ENCODE peak calls at places on chromosome 19, in ten cellular contexts. K is NCI-H1417; Q is fibroblast of pulmonary artery; T is stomach; N is RPMI8226; D is stimulated activated CD4-positive, alpha-beta T cell treated with anti-CD3 and anti-CD28 coated beads, TNF-alpha, amount 100 ng/mL, for 4 hours; S is left ventricle myocardium inferior; X is NCI-H345; B is COLO829; F is NCI-H526 treated with DMSO at 0.1 percent for 48 hours. R is an unnamed sample.

GRCh38 chr19:50384685-50385535 is 763 bp downstream of the POLD1 start:
- DNase-seq in K (no peak), Q (peak; percentile 18), T (no peak), N (no peak), D (no peak), S (no peak), X (no peak), B (no peak), F (peak; percentile 46), R (peak; percentile 18)

GRCh38 chr19:5641171-5641570 is 18.3 kb downstream of the SAFB start:
- DNase-seq in K (no peak), Q (no peak), T (no peak), N (no peak), D (no peak), S (no peak), X (no peak), B (no peak), F (no peak), R (no peak)

GRCh38 chr19:33214621-33215020 is 11.0 kb downstream of the SLC7A10 start:
- DNase-seq in K (peak; percentile 63), Q (peak; percentile 42), T (no peak), N (peak; percentile 20), D (no peak), S (no peak), X (peak; percentile 46), B (no peak), F (peak; percentile 43), R (no peak)

GRCh38 chr19:41997121-41997850 is 3.3 kb upstream of the ATP1A3 start:
- DNase-seq in K (peak; percentile 54), Q (peak; percentile 48), T (peak; percentile 43), N (peak; percentile 52), D (no peak), S (peak; percentile 47), X (no peak), B (peak; percentile 59), F (no peak), R (peak; percentile 93)

GRCh38 chr19:44653977-44654784 is 10.5 kb downstream of the PVR start:
- DNase-seq in K (peak; percentile 62), Q (peak; percentile 58), T (peak; percentile 82), N (peak; percentile 87), D (peak; percentile 17), S (peak; percentile 68), X (no peak), B (no peak), F (no peak), R (no peak)

GRCh38 chr19:16325671-16326400 is 1.2 kb downstream of the KLF2 start:
- DNase-seq in K (no peak), Q (peak; percentile 59), T (no peak), N (peak; percentile 90), D (no peak), S (no peak), X (peak; percentile 47), B (no peak), F (no peak), R (no peak)

GRCh38 chr19:46904114-46905060 is 43.6 kb downstream of the ARHGAP35 start:
- DNase-seq in K (no peak), Q (peak; percentile 84), T (no peak), N (no peak), D (no peak), S (peak; percentile 36), X (no peak), B (peak; percentile 47), F (no peak), R (peak; percentile 44)

GRCh38 chr19:29098863-29099481 is 114.0 kb downstream of the UQCRFS1 start:
- DNase-seq in K (no peak), Q (peak; percentile 64), T (peak; percentile 31), N (no peak), D (no peak), S (peak; percentile 57), X (peak; percentile 90), B (no peak), F (no peak), R (peak; percentile 56)

GRCh38 chr19:42178791-42179500 is 38.5 kb downstream of the DEDD2 start:
- DNase-seq in K (peak; percentile 33), Q (no peak), T (no peak), N (no peak), D (no peak), S (no peak), X (no peak), B (no peak), F (no peak), R (no peak)

GRCh38 chr19:52778811-52779210 is 7.8 kb downstream of the ZNF600 start:
- DNase-seq in K (no peak), Q (no peak), T (no peak), N (no peak), D (no peak), S (no peak), X (no peak), B (no peak), F (no peak), R (no peak)

GRCh38 chr19:55179570-55180484 is at the start of gene SYT5:
- DNase-seq in K (peak; percentile 69), Q (no peak), T (peak; percentile 40), N (peak; percentile 64), D (peak; percentile 47), S (peak; percentile 33), X (peak; percentile 23), B (no peak), F (no peak), R (peak; percentile 80)

GRCh38 chr19:8576273-8576993 is 809 bp downstream of the MYO1F start:
- DNase-seq in K (no peak), Q (no peak), T (no peak), N (peak; percentile 70), D (no peak), S (no peak), X (no peak), B (no peak), F (no peak), R (no peak)

GRCh38 chr19:40611096-40611495 is 9.9 kb downstream of the LTBP4 start:
- DNase-seq in K (peak; percentile 46), Q (no peak), T (peak; percentile 52), N (no peak), D (no peak), S (no peak), X (peak; percentile 83), B (no peak), F (no peak), R (no peak)

GRCh38 chr19:51511353-51511752 is 9.8 kb upstream of the SIGLEC12 start:
- DNase-seq in K (peak; percentile 1), Q (no peak), T (no peak), N (peak; percentile 33), D (no peak), S (no peak), X (no peak), B (no peak), F (no peak), R (no peak)

GRCh38 chr19:14473915-14474578 is 1.1 kb downstream of the PTGER1 start:
- DNase-seq in K (no peak), Q (no peak), T (peak; percentile 59), N (no peak), D (no peak), S (no peak), X (no peak), B (no peak), F (no peak), R (no peak)

GRCh38 chr19:43605875-43606568 is 5.9 kb upstream of the SRRM5 start:
- DNase-seq in K (peak; percentile 4), Q (no peak), T (no peak), N (no peak), D (no peak), S (no peak), X (peak; percentile 41), B (no peak), F (no peak), R (peak; percentile 22)

GRCh38 chr19:35756373-35757230 is at the start of gene HSPB6:
- DNase-seq in K (no peak), Q (peak; percentile 82), T (peak; percentile 35), N (no peak), D (no peak), S (peak; percentile 80), X (no peak), B (no peak), F (no peak), R (no peak)

GRCh38 chr19:4474504-4475136 is 2.5 kb downstream of the HDGFL2 start:
- DNase-seq in K (peak; percentile 62), Q (peak; percentile 67), T (no peak), N (no peak), D (no peak), S (no peak), X (no peak), B (peak; percentile 13), F (peak; percentile 7), R (peak; percentile 74)

GRCh38 chr19:47230122-47230920 is 678 bp downstream of the BBC3 start:
- DNase-seq in K (peak; percentile 53), Q (peak; percentile 53), T (peak; percentile 74), N (peak; percentile 67), D (peak; percentile 69), S (peak; percentile 77), X (no peak), B (no peak), F (no peak), R (no peak)

GRCh38 chr19:39403331-39404312 is 3.0 kb upstream of the ZFP36 start:
- DNase-seq in K (peak; percentile 79), Q (peak; percentile 99), T (peak; percentile 98), N (peak; percentile 90), D (peak; percentile 91), S (peak; percentile 98), X (no peak), B (peak; percentile 74), F (no peak), R (peak; percentile 89)

GRCh38 chr19:21197589-21198295 is 55.9 kb downstream of the ZNF431 start:
- DNase-seq in K (no peak), Q (peak; percentile 62), T (no peak), N (no peak), D (no peak), S (no peak), X (no peak), B (no peak), F (no peak), R (no peak)

GRCh38 chr19:37466798-37467607 is at the start of gene ZNF569:
- DNase-seq in K (peak; percentile 78), Q (peak; percentile 97), T (peak; percentile 90), N (peak; percentile 88), D (peak; percentile 66), S (peak; percentile 88), X (peak; percentile 100), B (peak; percentile 63), F (peak; percentile 92), R (peak; percentile 100)

GRCh38 chr19:45446295-45446694 is 21.5 kb upstream of the FOSB start:
- DNase-seq in K (peak; percentile 6), Q (peak; percentile 71), T (no peak), N (peak; percentile 44), D (no peak), S (no peak), X (no peak), B (no peak), F (no peak), R (no peak)

GRCh38 chr19:8145969-8146368 is 3.4 kb downstream of the FBN3 start:
- DNase-seq in K (peak; percentile 64), Q (no peak), T (no peak), N (peak; percentile 92), D (no peak), S (no peak), X (peak; percentile 72), B (no peak), F (peak; percentile 70), R (no peak)

GRCh38 chr19:37979547-37980082 is 72.6 kb downstream of the SIPA1L3 start:
- DNase-seq in K (peak; percentile 61), Q (no peak), T (peak; percentile 67), N (peak; percentile 4), D (no peak), S (no peak), X (peak; percentile 73), B (no peak), F (peak; percentile 51), R (peak; percentile 84)

GRCh38 chr19:32809754-32810153 is 59.8 kb downstream of the SLC7A9 start:
- DNase-seq in K (no peak), Q (no peak), T (no peak), N (peak; percentile 54), D (no peak), S (no peak), X (no peak), B (no peak), F (no peak), R (no peak)

GRCh38 chr19:35495107-35496064 is 5.1 kb upstream of the KRTDAP start:
- DNase-seq in K (peak; percentile 56), Q (peak; percentile 70), T (peak; percentile 70), N (peak; percentile 68), D (peak; percentile 63), S (peak; percentile 63), X (peak; percentile 77), B (peak; percentile 79), F (peak; percentile 60), R (peak; percentile 84)

GRCh38 chr19:32397736-32398135 is 7.8 kb upstream of the DPY19L3 start:
- DNase-seq in K (no peak), Q (peak; percentile 81), T (no peak), N (no peak), D (no peak), S (no peak), X (no peak), B (no peak), F (no peak), R (no peak)